ENCODE peak calls at places on chromosome 9, in nine cellular contexts. N is psoas muscle, M is adipocyte, D is PC-3, H is colonic mucosa, Z is pancreas, G is body of pancreas, K is SK-N-SH, T is mesendoderm. P is an unnamed sample.

GRCh38 chr9:91900057-91900816 is 49.8 kb downstream of the ROR2 start:
- DNase-seq in N (no peak), M (no peak), D (no peak), H (no peak), Z (no peak), G (no peak), K (peak), T (peak), P (no peak)

GRCh38 chr9:87243602-87244001 is 254.1 kb upstream of the DAPK1 start:
- DNase-seq in N (no peak), M (no peak), D (no peak), H (no peak), Z (no peak), G (no peak), K (no peak), T (no peak), P (no peak)

GRCh38 chr9:97517331-97518089 is 16.0 kb downstream of the TMOD1 start:
- DNase-seq in N (no peak), M (no peak), D (no peak), H (no peak), Z (no peak), G (no peak), K (no peak), T (no peak), P (no peak)

GRCh38 chr9:111147021-111147420 is 108.8 kb upstream of the LPAR1 start:
- DNase-seq in N (no peak), M (no peak), D (no peak), H (no peak), Z (no peak), G (no peak), K (no peak), T (no peak), P (no peak)

GRCh38 chr9:133656211-133657119 is 20.3 kb downstream of the DBH start:
- DNase-seq in N (no peak), M (no peak), D (no peak), H (no peak), Z (no peak), G (no peak), K (no peak), T (no peak), P (no peak)

GRCh38 chr9:19381656-19382055 is 1.6 kb upstream of the RPS6 start:
- DNase-seq in N (no peak), M (no peak), D (no peak), H (no peak), Z (no peak), G (no peak), K (no peak), T (no peak), P (no peak)

GRCh38 chr9:125784286-125785049 is 37.3 kb downstream of the PBX3 start:
- DNase-seq in N (no peak), M (peak), D (no peak), H (no peak), Z (no peak), G (no peak), K (no peak), T (no peak), P (peak)

GRCh38 chr9:114504341-114505186 is 709 bp downstream of the WHRN start:
- DNase-seq in N (peak), M (peak), D (peak), H (peak), Z (peak), G (peak), K (peak), T (peak), P (peak)

GRCh38 chr9:90290716-90291485 is 351.7 kb downstream of the DIRAS2 start:
- DNase-seq in N (no peak), M (no peak), D (no peak), H (no peak), Z (no peak), G (no peak), K (no peak), T (no peak), P (peak)

GRCh38 chr9:77899679-77900354 is 131.8 kb downstream of the GNAQ start:
- DNase-seq in N (no peak), M (peak), D (peak), H (no peak), Z (no peak), G (no peak), K (no peak), T (no peak), P (peak)

GRCh38 chr9:36125062-36125855 is 11.3 kb upstream of the GLIPR2 start:
- DNase-seq in N (no peak), M (no peak), D (no peak), H (peak), Z (no peak), G (no peak), K (no peak), T (no peak), P (no peak)

GRCh38 chr9:132333556-132333955 is 21.2 kb downstream of the SETX start:
- DNase-seq in N (no peak), M (no peak), D (no peak), H (no peak), Z (no peak), G (no peak), K (no peak), T (no peak), P (no peak)

GRCh38 chr9:104787306-104788015 is 23.5 kb downstream of the NIPSNAP3B start:
- DNase-seq in N (no peak), M (no peak), D (no peak), H (no peak), Z (no peak), G (no peak), K (no peak), T (no peak), P (no peak)

GRCh38 chr9:69049094-69049493 is 13.5 kb downstream of the FXN start:
- DNase-seq in N (no peak), M (no peak), D (no peak), H (no peak), Z (no peak), G (no peak), K (no peak), T (no peak), P (no peak)

GRCh38 chr9:98521141-98521540 is 187.6 kb downstream of the GABBR2 start:
- DNase-seq in N (no peak), M (no peak), D (peak), H (no peak), Z (no peak), G (no peak), K (no peak), T (no peak), P (peak)

GRCh38 chr9:2157277-2158105 is 142.3 kb downstream of the SMARCA2 start:
- DNase-seq in N (peak), M (peak), D (peak), H (peak), Z (peak), G (peak), K (peak), T (peak), P (peak)

GRCh38 chr9:93126825-93127368 is 7.2 kb downstream of the NINJ1 start:
- DNase-seq in N (no peak), M (no peak), D (no peak), H (no peak), Z (no peak), G (peak), K (peak), T (peak), P (no peak)

GRCh38 chr9:130689572-130689936 is 4.0 kb upstream of the EXOSC2 start:
- DNase-seq in N (no peak), M (no peak), D (no peak), H (no peak), Z (no peak), G (no peak), K (no peak), T (no peak), P (no peak)
- H3K4me3 ChIP-seq in N (peak), M (peak), D (peak), H (peak), Z (peak), G (no peak), K (peak), T (no peak), P (peak)

GRCh38 chr9:85743290-85744128 is 1.8 kb upstream of the AGTPBP1 start:
- DNase-seq in N (no peak), M (peak), D (peak), H (peak), Z (peak), G (no peak), K (no peak), T (peak), P (peak)
- H3K4me3 ChIP-seq in N (no peak), M (no peak), D (peak), H (no peak), Z (no peak), G (no peak), K (no peak), T (no peak), P (no peak)

DNA sequence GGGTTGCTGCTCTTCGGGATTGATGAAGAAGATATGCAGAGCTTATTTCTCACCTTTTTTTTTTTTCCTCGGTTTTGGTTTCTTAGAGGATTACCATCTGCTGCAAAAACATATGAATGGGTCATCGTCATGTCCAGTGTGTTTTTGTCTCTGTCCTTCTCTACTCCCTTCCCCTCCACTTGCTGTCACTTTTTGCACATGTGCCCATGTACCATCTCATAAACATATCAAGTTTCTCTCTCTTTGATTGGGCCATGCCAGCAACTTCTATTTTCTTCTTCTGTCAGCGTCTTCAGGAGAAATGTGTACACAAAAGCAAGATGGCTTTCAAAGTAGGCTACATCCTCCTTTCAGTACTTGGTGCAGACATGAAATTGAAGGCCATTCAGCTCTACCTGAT is 57.1 kb downstream of the ZNF462 start:
- DNase-seq in N (no peak), M (no peak), D (no peak), H (no peak), Z (no peak), G (no peak), K (no peak), T (no peak), P (no peak)
- H3K4me3 ChIP-seq in N (peak), M (no peak), D (no peak), H (no peak), Z (no peak), G (no peak), K (no peak), T (no peak), P (no peak)

GRCh38 chr9:113503613-113504230 is 40.2 kb downstream of the RGS3 start:
- DNase-seq in N (no peak), M (no peak), D (no peak), H (no peak), Z (no peak), G (no peak), K (no peak), T (peak), P (peak)

GRCh38 chr9:113502427-113503008 is 39.0 kb downstream of the RGS3 start:
- DNase-seq in N (no peak), M (no peak), D (no peak), H (no peak), Z (no peak), G (no peak), K (peak), T (no peak), P (no peak)

GRCh38 chr9:113504725-113505590 is 41.4 kb downstream of the RGS3 start:
- DNase-seq in N (no peak), M (no peak), D (no peak), H (peak), Z (no peak), G (peak), K (no peak), T (no peak), P (peak)

GRCh38 chr9:113501821-113502220 is 38.3 kb downstream of the RGS3 start:
- DNase-seq in N (no peak), M (no peak), D (no peak), H (no peak), Z (no peak), G (no peak), K (no peak), T (no peak), P (no peak)

DNA sequence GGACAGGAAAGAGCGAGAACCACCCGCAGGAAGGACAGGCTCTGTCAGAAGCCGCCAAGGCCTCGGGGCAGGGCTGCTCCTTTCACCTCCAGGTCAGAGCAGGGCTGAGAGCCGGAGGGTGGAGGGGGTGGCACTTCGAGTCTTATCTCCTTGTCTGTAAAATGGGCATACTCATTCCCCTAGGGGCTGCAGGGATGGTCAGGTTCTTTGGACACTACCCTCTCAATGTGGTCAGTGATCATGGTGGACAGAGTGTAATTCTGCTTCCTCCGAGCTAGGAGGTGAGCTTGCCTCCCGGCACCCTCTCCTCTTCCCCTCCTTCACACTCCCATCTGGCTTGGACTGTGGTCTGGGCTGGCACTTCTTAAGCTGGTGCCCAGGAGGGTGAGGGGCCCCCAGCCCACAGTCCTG is 39.6 kb downstream of the RGS3 start:
- DNase-seq in N (no peak), M (no peak), D (no peak), H (no peak), Z (no peak), G (no peak), K (no peak), T (no peak), P (no peak)
- H3K4me3 ChIP-seq in N (peak), M (no peak), D (no peak), H (no peak), Z (peak), G (no peak), K (no peak), T (no peak), P (no peak)

GRCh38 chr9:124389146-124389939 is 25.9 kb downstream of the PSMB7 start:
- DNase-seq in N (no peak), M (no peak), D (no peak), H (no peak), Z (no peak), G (peak), K (no peak), T (no peak), P (no peak)
- H3K4me3 ChIP-seq in N (no peak), M (no peak), D (no peak), H (no peak), Z (no peak), G (no peak), K (no peak), T (no peak), P (no peak)

P was measured in fibroblast of pulmonary artery.